ENCODE peak calls at places on chromosomes 11 and 22, in eight cellular contexts. Y, A, R, S, X, J, Q and D are unnamed samples.

GRCh38 chr22:22085702-22086500 is 103.3 kb upstream of the TOP3B start:
- DNase-seq in A (peak), S (no peak), X (peak), Y (peak), R (no peak), Q (no peak), J (no peak), D (no peak)

GRCh38 chr11:88281317-88281712 is 56.2 kb downstream of the CTSC start:
- DNase-seq in Q (no peak), X (peak), Y (peak), A (no peak), J (no peak), S (no peak), R (no peak), D (no peak)

GRCh38 chr22:20577549-20577975 is 70.2 kb downstream of the MED15 start:
- DNase-seq in J (no peak), Y (peak), R (no peak), A (no peak), X (no peak), Q (no peak), S (peak), D (no peak)

GRCh38 chr11:35515224-35515623 is 10.2 kb downstream of the PAMR1 start:
- DNase-seq in Y (peak), A (peak), Q (no peak), R (no peak), J (peak), X (peak), S (no peak), D (no peak)

GRCh38 chr22:43088979-43089717 is at the start of gene TTLL1:
- DNase-seq in R (peak), A (peak), Y (peak), X (peak), Q (peak), S (peak), J (peak), D (peak)

GRCh38 chr11:28799316-28799715 is 691.1 kb downstream of the METTL15 start:
- DNase-seq in R (no peak), X (peak), Y (no peak), A (no peak), Q (no peak), J (no peak), S (no peak), D (no peak)

GRCh38 chr11:45489281-45489906 is 176.0 kb downstream of the CHST1 start:
- DNase-seq in Y (no peak), S (no peak), R (peak), J (no peak), X (no peak), A (no peak), Q (no peak), D (no peak)

GRCh38 chr22:49141761-49142160 is 685.9 kb downstream of the BRD1 start:
- DNase-seq in Q (no peak), J (no peak), S (no peak), Y (no peak), R (no peak), A (no peak), X (no peak), D (no peak)

GRCh38 chr22:46732041-46732379 is 6.0 kb downstream of the CERK start:
- DNase-seq in Q (no peak), Y (no peak), X (no peak), S (no peak), A (no peak), R (no peak), J (no peak), D (no peak)

GRCh38 chr11:59867946-59868345 is 1.7 kb upstream of the TCN1 start:
- DNase-seq in X (no peak), A (no peak), S (no peak), Y (no peak), Q (no peak), R (no peak), J (no peak), D (no peak)

GRCh38 chr22:23225724-23226496 is 45.6 kb downstream of the BCR start:
- DNase-seq in R (no peak), X (peak), A (peak), Y (peak), Q (peak), J (no peak), S (no peak), D (no peak)

GRCh38 chr11:44698228-44698923 is 28.4 kb upstream of the TSPAN18 start:
- DNase-seq in J (no peak), R (no peak), Y (no peak), Q (no peak), S (no peak), A (no peak), X (no peak), D (no peak)

GRCh38 chr22:47835726-47836125 is 1073.3 kb downstream of the TBC1D22A start:
- DNase-seq in X (peak), Y (peak), R (no peak), J (no peak), A (peak), S (no peak), Q (no peak), D (no peak)

GRCh38 chr22:28955817-28956216 is 72.4 kb downstream of the ZNRF3 start:
- DNase-seq in R (no peak), J (no peak), A (no peak), X (no peak), S (no peak), Y (peak), Q (peak), D (no peak)

GRCh38 chr11:12536566-12536965 is 137.7 kb upstream of the TEAD1 start:
- DNase-seq in X (no peak), A (no peak), S (no peak), Q (peak), J (no peak), R (peak), Y (no peak), D (no peak)

GRCh38 chr22:36363378-36363931 is 24.3 kb downstream of the MYH9 start:
- DNase-seq in J (no peak), R (no peak), Q (peak), S (no peak), Y (no peak), X (no peak), A (no peak), D (no peak)

GRCh38 chr11:46949297-46949696 is 12.7 kb downstream of the CSTPP1 start:
- DNase-seq in A (no peak), X (no peak), Q (no peak), S (no peak), R (no peak), J (no peak), Y (no peak), D (no peak)

GRCh38 chr22:20948450-20948849 is 18.6 kb upstream of the AIFM3 start:
- DNase-seq in J (no peak), Y (no peak), R (no peak), X (no peak), A (no peak), Q (no peak), S (no peak), D (no peak)

GRCh38 chr11:61912991-61913698 is 4.2 kb downstream of the RAB3IL1 start:
- DNase-seq in J (no peak), X (no peak), Q (no peak), A (no peak), Y (no peak), S (no peak), R (no peak), D (peak)

GRCh38 chr22:19654338-19654922 is 59.9 kb upstream of the SEPTIN5 start:
- DNase-seq in S (no peak), Y (no peak), J (no peak), R (no peak), Q (no peak), A (no peak), X (no peak), D (no peak)

GRCh38 chr11:27972432-27973170 is 135.4 kb downstream of the KIF18A start:
- DNase-seq in J (no peak), X (peak), A (no peak), Q (no peak), S (no peak), Y (peak), R (no peak), D (no peak)

GRCh38 chr11:106228996-106229395 is 151.5 kb downstream of the AASDHPPT start:
- DNase-seq in S (no peak), Y (peak), A (no peak), R (no peak), Q (no peak), J (no peak), X (peak), D (no peak)

GRCh38 chr11:8293171-8293570 is 29.5 kb upstream of the LMO1 start:
- DNase-seq in X (no peak), Y (no peak), Q (no peak), S (no peak), J (no peak), A (no peak), R (no peak), D (no peak)

GRCh38 chr22:41848468-41848867 is 15.6 kb downstream of the SREBF2 start:
- DNase-seq in S (peak), Y (peak), J (no peak), X (peak), R (no peak), Q (peak), A (no peak), D (no peak)

GRCh38 chr11:28417601-28418323 is 309.6 kb downstream of the METTL15 start:
- DNase-seq in S (no peak), X (no peak), Q (no peak), A (no peak), J (no peak), Y (no peak), R (no peak), D (no peak)

GRCh38 chr11:8765294-8765693 is 82.7 kb downstream of the RPL27A start:
- DNase-seq in S (no peak), Y (peak), A (peak), X (peak), Q (no peak), J (peak), R (no peak), D (no peak)

GRCh38 chr22:21663738-21664137 is 2.1 kb upstream of the PPIL2 start:
- DNase-seq in J (no peak), S (no peak), R (no peak), A (no peak), X (no peak), Y (no peak), Q (no peak), D (no peak)

GRCh38 chr22:34829485-34829884 is 236.5 kb upstream of the ISX start:
- DNase-seq in Q (no peak), S (no peak), R (no peak), A (no peak), X (no peak), Y (no peak), J (no peak), D (no peak)

GRCh38 chr11:5390210-5390609 is 6.6 kb downstream of the OR51M1 start:
- DNase-seq in J (no peak), Q (no peak), A (no peak), S (no peak), X (no peak), R (no peak), Y (no peak), D (no peak)
- TF ChIP-seq CTCF in J (peak), Q (no peak), A (no peak), S (no peak), X (no peak), R (no peak), Y (peak), D (no peak)

GRCh38 chr11:134270250-134270714 is 5.9 kb upstream of the GLB1L3 start:
- DNase-seq in A (no peak), J (no peak), S (no peak), R (no peak), Q (no peak), X (peak), Y (no peak), D (no peak)
- TF ChIP-seq CTCF in A (peak), J (no peak), S (no peak), R (peak), Q (no peak), X (peak), Y (no peak), D (no peak)

GRCh38 chr11:111935331-111936044 is 1.7 kb upstream of the DIXDC1 start:
- DNase-seq in X (no peak), A (no peak), S (no peak), R (no peak), J (no peak), Q (no peak), Y (peak), D (no peak)

GRCh38 chr11:111936045-111936400 is 1.1 kb upstream of the DIXDC1 start:
- DNase-seq in A (no peak), R (no peak), J (no peak), X (no peak), S (no peak), Y (no peak), Q (no peak), D (no peak)

GRCh38 chr11:111937859-111938258 is 716 bp downstream of the DIXDC1 start:
- DNase-seq in X (no peak), A (no peak), Q (no peak), Y (no peak), J (no peak), S (no peak), R (no peak), D (no peak)

GRCh38 chr11:111938687-111939160 is 1.6 kb downstream of the DIXDC1 start:
- DNase-seq in J (no peak), X (peak), S (no peak), R (no peak), Y (peak), A (peak), Q (no peak), D (no peak)

DNA sequence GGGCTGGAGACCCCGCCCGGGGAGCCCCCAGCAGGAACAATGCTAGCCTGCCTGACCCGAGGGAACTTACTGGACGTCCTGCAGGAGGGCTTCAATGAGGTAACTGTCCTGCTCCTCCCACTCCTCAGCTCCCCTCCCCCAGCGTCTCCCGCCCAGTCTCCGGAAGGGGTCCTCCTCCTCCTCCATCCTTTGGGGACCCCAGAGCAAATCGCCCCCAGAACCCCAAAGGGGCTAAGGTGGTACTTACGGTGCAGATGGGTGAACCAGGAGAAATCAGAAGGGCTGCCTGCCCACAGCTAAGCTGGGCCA is 272 bp downstream of the DIXDC1 start:
- DNase-seq in X (no peak), A (no peak), Q (no peak), J (no peak), R (no peak), S (no peak), Y (no peak), D (no peak)
- TF ChIP-seq CTCF in X (no peak), A (no peak), Q (no peak), J (no peak), R (no peak), S (no peak), Y (no peak), D (no peak)

GRCh38 chr11:108025387-108026080 is 16.8 kb downstream of the CUL5 start:
- DNase-seq in A (no peak), R (no peak), Q (no peak), X (no peak), J (no peak), Y (no peak), S (no peak), D (no peak)
- TF ChIP-seq CTCF in A (no peak), R (no peak), Q (no peak), X (no peak), J (peak), Y (no peak), S (no peak), D (no peak)